ENCODE peak calls at places on chromosome X, in five cellular contexts. M, D, P, L and C are unnamed samples.

GRCh38 chrX:129759576-129760061 is 20.1 kb upstream of the SASH3 start:
- DNase-seq in M (no peak), D (peak), P (no peak), L (no peak), C (no peak)

GRCh38 chrX:16665089-16665488 is 15.1 kb downstream of the S100G start:
- DNase-seq in M (no peak), D (no peak), P (no peak), L (no peak), C (no peak)

GRCh38 chrX:53089224-53089842 is 4.6 kb upstream of the KANTR start:
- DNase-seq in M (peak), D (peak), P (peak), L (no peak), C (no peak)

GRCh38 chrX:129840334-129840733 is 3.4 kb downstream of the ZDHHC9 start:
- DNase-seq in M (no peak), D (no peak), P (no peak), L (no peak), C (no peak)

GRCh38 chrX:54043696-54044125 is 562 bp downstream of the PHF8 start:
- DNase-seq in M (peak), D (peak), P (no peak), L (peak), C (no peak)

GRCh38 chrX:10126044-10126443 is 30.7 kb upstream of the CLCN4 start:
- DNase-seq in M (no peak), D (no peak), P (no peak), L (no peak), C (no peak)

GRCh38 chrX:10198254-10198653 is 41.5 kb downstream of the CLCN4 start:
- DNase-seq in M (no peak), D (no peak), P (no peak), L (no peak), C (no peak)

GRCh38 chrX:6021316-6022091 is 207.2 kb downstream of the NLGN4X start:
- DNase-seq in M (peak), D (peak), P (peak), L (no peak), C (no peak)

GRCh38 chrX:134684956-134685355 is 26.7 kb upstream of the PLAC1 start:
- DNase-seq in M (no peak), D (no peak), P (no peak), L (no peak), C (no peak)

GRCh38 chrX:104707572-104707971 is 141.6 kb downstream of the IL1RAPL2 start:
- DNase-seq in M (no peak), D (no peak), P (no peak), L (no peak), C (no peak)

GRCh38 chrX:39337461-39337860 is 536.2 kb downstream of the MID1IP1 start:
- DNase-seq in M (no peak), D (peak), P (no peak), L (no peak), C (no peak)

GRCh38 chrX:63506320-63506719 is 155.2 kb upstream of the SPIN4 start:
- DNase-seq in M (peak), D (peak), P (peak), L (no peak), C (no peak)

GRCh38 chrX:66728818-66729271 is 90.0 kb upstream of the EDA2R start:
- DNase-seq in M (peak), D (peak), P (no peak), L (peak), C (no peak)

GRCh38 chrX:41449615-41450014 is 2.5 kb downstream of the NYX start:
- DNase-seq in M (no peak), D (peak), P (peak), L (no peak), C (no peak)

GRCh38 chrX:25968920-25969319 is 169.2 kb upstream of the MAGEB18 start:
- DNase-seq in M (peak), D (no peak), P (no peak), L (no peak), C (no peak)

GRCh38 chrX:51876441-51876840 is 17.0 kb upstream of the MAGED1 start:
- DNase-seq in M (no peak), D (no peak), P (no peak), L (no peak), C (no peak)

GRCh38 chrX:123959281-123960063 is 2.0 kb upstream of the STAG2 start:
- DNase-seq in M (peak), D (peak), P (no peak), L (no peak), C (no peak)

GRCh38 chrX:103845165-103845653 is 13.2 kb upstream of the RAB9B start:
- DNase-seq in M (peak), D (peak), P (peak), L (peak), C (peak)

GRCh38 chrX:139692908-139693307 is 15.1 kb downstream of the MCF2 start:
- DNase-seq in M (no peak), D (no peak), P (no peak), L (no peak), C (no peak)

GRCh38 chrX:22097295-22097694 is 65.2 kb downstream of the PHEX start:
- DNase-seq in M (no peak), D (no peak), P (no peak), L (no peak), C (no peak)

GRCh38 chrX:13938053-13938765 is 91.5 kb downstream of the GEMIN8 start:
- DNase-seq in M (no peak), D (peak), P (peak), L (no peak), C (no peak)

GRCh38 chrX:51435101-51435500 is 61.3 kb downstream of the NUDT11 start:
- DNase-seq in M (no peak), D (no peak), P (no peak), L (no peak), C (no peak)

GRCh38 chrX:19555236-19555635 is 39.9 kb upstream of the MAP3K15 start:
- DNase-seq in M (no peak), D (no peak), P (no peak), L (no peak), C (no peak)

GRCh38 chrX:132876933-132877332 is 81.5 kb downstream of the HS6ST2 start:
- DNase-seq in M (no peak), D (no peak), P (no peak), L (no peak), C (no peak)

GRCh38 chrX:48794993-48795501 is 6.8 kb upstream of the HDAC6 start:
- DNase-seq in M (peak), D (no peak), P (no peak), L (no peak), C (no peak)

GRCh38 chrX:98380106-98380505 is 1496.4 kb downstream of the RPA4 start:
- DNase-seq in M (no peak), D (no peak), P (no peak), L (no peak), C (no peak)

GRCh38 chrX:23742174-23742692 is 843 bp downstream of the ACOT9 start:
- DNase-seq in M (peak), D (peak), P (no peak), L (no peak), C (no peak)

GRCh38 chrX:49192722-49193328 is 6.7 kb upstream of the PRICKLE3 start:
- DNase-seq in M (peak), D (no peak), P (no peak), L (no peak), C (no peak)

GRCh38 chrX:17182317-17182716 is 192.7 kb upstream of the NHS start:
- DNase-seq in M (no peak), D (no peak), P (no peak), L (no peak), C (no peak)

GRCh38 chrX:22081475-22082092 is 49.5 kb downstream of the PHEX start:
- DNase-seq in M (peak), D (no peak), P (no peak), L (peak), C (no peak)